ENCODE peak calls at places on chromosome X, in four cellular contexts. E is BJ, V is AG10803, H is HL-60. B is an unnamed sample.

GRCh38 chrX:68822641-68823410 is 6.0 kb upstream of the EFNB1 start:
- DNase-seq in V (peak), E (no peak), H (no peak), B (no peak)

GRCh38 chrX:17595456-17596035 is 141.7 kb upstream of the SCML1 start:
- DNase-seq in V (peak), E (peak), H (no peak), B (no peak)

GRCh38 chrX:73922856-73923429 is 359.9 kb downstream of the CHIC1 start:
- DNase-seq in H (no peak), E (no peak), V (peak), B (no peak)

GRCh38 chrX:23902419-23902818 is 5.3 kb downstream of the APOO start:
- DNase-seq in E (no peak), H (peak), V (peak), B (no peak)

GRCh38 chrX:52420824-52421443 is 52.1 kb downstream of the XAGE2 start:
- DNase-seq in V (peak), H (no peak), E (no peak), B (no peak)

GRCh38 chrX:63275127-63275526 is 76.0 kb downstream of the SPIN4 start:
- DNase-seq in V (peak), H (peak), E (no peak), B (no peak)

GRCh38 chrX:137040113-137040794 is 6.5 kb upstream of the GPR101 start:
- DNase-seq in E (no peak), H (no peak), V (no peak), B (no peak)

GRCh38 chrX:40100141-40100536 is 2.4 kb upstream of the BCOR start:
- DNase-seq in H (peak), V (no peak), E (no peak), B (no peak)

GRCh38 chrX:112832481-112833095 is 8.0 kb downstream of the AMOT start:
- DNase-seq in E (no peak), V (no peak), H (no peak), B (no peak)

GRCh38 chrX:151396042-151396826 is 772 bp upstream of the VMA21 start:
- DNase-seq in V (peak), E (no peak), H (peak), B (peak)

GRCh38 chrX:151397741-151398070 is 700 bp downstream of the VMA21 start:
- DNase-seq in V (no peak), H (no peak), E (no peak), B (no peak)

GRCh38 chrX:151396827-151397740 is at the start of gene VMA21:
- DNase-seq in E (peak), H (peak), V (peak), B (peak)

GRCh38 chrX:151402719-151403390 is 5.8 kb downstream of the VMA21 start:
- DNase-seq in H (no peak), E (no peak), V (no peak), B (no peak)

DNA sequence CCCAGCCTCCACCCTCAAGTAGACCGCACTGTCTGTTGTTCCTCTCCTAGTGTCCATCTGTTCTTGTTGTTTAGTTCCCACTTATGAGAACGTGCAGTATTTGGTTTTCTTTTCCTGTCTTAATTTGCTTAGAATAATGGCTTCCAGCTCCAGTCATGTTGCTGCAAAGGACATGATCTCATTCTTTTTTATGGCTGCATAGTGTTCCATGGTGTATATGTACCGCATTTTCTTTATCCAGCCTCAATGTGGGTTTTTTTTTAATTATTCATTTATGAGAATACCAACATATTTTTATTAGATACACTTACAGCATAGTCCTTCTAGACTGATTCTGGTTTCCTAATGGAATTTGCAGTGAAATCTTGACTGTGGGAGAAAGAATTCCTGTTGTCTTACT is 1.3 kb downstream of the VMA21 start:
- DNase-seq in V (no peak), E (no peak), H (no peak), B (no peak)
- H3K4me3 ChIP-seq in V (no peak), E (no peak), H (peak), B (peak)

GRCh38 chrX:36909584-36909983 is 98.6 kb upstream of the FAM47C start:
- DNase-seq in V (peak), E (no peak), H (no peak), B (peak)

GRCh38 chrX:36913551-36913950 is 94.6 kb upstream of the FAM47C start:
- DNase-seq in E (no peak), H (no peak), V (no peak), B (no peak)

GRCh38 chrX:36908801-36909403 is 99.3 kb upstream of the FAM47C start:
- DNase-seq in E (no peak), V (peak), H (no peak), B (no peak)
- TF ChIP-seq CTCF in E (peak), V (peak), H (peak), B (peak)

DNA sequence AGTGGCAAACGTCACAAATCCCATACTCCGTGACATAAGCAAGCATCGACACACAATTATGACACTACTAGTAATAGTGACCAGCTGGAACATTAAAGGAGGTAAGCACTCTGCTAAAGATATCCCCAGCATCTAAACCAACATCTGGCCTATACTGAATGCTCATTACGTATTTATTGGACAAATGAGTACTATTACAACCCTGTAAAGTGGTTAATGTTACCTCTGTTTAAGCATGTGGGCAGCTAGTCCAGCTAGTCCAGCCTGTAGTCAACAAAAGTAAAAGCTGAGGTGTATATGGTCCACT is 419 bp upstream of the RPGR start:
- DNase-seq in E (no peak), H (no peak), V (no peak), B (no peak)
- H3K4me3 ChIP-seq in E (peak), H (peak), V (peak), B (peak)

DNA sequence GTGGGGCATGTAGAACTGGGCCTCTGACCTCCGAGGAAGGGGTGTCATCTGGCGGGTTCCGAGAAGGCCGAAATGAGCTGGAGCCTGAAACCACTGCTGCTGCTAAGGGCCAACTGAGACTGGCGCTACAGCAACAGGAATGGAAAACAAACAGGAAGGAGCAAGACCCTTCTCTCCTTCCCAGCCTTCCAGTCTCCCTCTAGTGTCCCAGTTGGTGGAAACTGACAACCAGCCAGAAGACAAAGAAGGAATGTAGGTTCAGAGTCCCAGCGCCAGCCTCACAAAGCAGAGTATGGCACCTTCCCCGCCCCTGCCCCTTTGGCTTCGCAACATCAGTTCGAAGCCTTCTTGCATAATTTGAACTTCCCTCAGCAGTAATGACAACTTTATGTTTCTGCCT is 24.4 kb upstream of the PDZD4 start:
- DNase-seq in V (no peak), H (no peak), E (no peak), B (no peak)
- TF ChIP-seq CTCF in V (no peak), H (no peak), E (peak), B (no peak)

GRCh38 chrX:34350552-34350951 is 218.4 kb upstream of the FAM47A start:
- DNase-seq in V (no peak), E (no peak), H (no peak), B (no peak)
- H3K4me3 ChIP-seq in V (no peak), E (no peak), H (no peak), B (no peak)

GRCh38 chrX:96684339-96685204 is at the start of gene DIAPH2:
- DNase-seq in E (peak), V (peak), H (peak), B (no peak)
- TF ChIP-seq CTCF in E (peak), V (peak), H (no peak), B (no peak)

B was measured in epithelial cell of proximal tubule.